ENCODE peak calls at places on chromosomes 16 and 17, in seven cellular contexts. I, B, J, S, Z, P and O are unnamed samples.

GRCh38 chr17:42026821-42027539 is 7.1 kb downstream of the NKIRAS2 start:
- DNase-seq in J (no peak), P (no peak), B (no peak), S (no peak), Z (no peak), I (no peak), O (no peak)

GRCh38 chr17:21124096-21124495 is 2.7 kb upstream of the DHRS7B start:
- DNase-seq in J (no peak), Z (peak; percentile 48), S (no peak), I (no peak), B (no peak), P (no peak), O (no peak)

GRCh38 chr16:48942996-48943395 is 333.0 kb upstream of the N4BP1 start:
- DNase-seq in P (no peak), Z (no peak), S (no peak), J (no peak), B (no peak), I (no peak), O (no peak)

GRCh38 chr17:4738136-4739121 is 1.2 kb upstream of the ZMYND15 start:
- DNase-seq in B (no peak), S (peak; percentile 41), P (peak; percentile 70), J (no peak), Z (no peak), I (no peak), O (no peak)

GRCh38 chr17:78498848-78499247 is 78.3 kb downstream of the DNAH17 start:
- DNase-seq in P (no peak), Z (peak; percentile 67), I (no peak), B (peak; percentile 48), S (no peak), J (no peak), O (no peak)

GRCh38 chr16:87416826-87417471 is 24.8 kb downstream of the MAP1LC3B start:
- DNase-seq in J (peak; percentile 15), B (no peak), Z (no peak), S (peak; percentile 51), I (no peak), P (no peak), O (no peak)

GRCh38 chr17:56653877-56654276 is 60.4 kb downstream of the NOG start:
- DNase-seq in Z (peak; percentile 86), P (no peak), S (no peak), J (peak; percentile 54), B (no peak), I (no peak), O (no peak)

GRCh38 chr16:24986512-24987303 is 28.5 kb downstream of the ARHGAP17 start:
- DNase-seq in J (peak; percentile 31), P (no peak), S (peak; percentile 24), B (no peak), I (no peak), Z (no peak), O (no peak)

GRCh38 chr17:5500247-5500803 is 14.0 kb downstream of the MIS12 start:
- DNase-seq in Z (peak; percentile 50), J (no peak), I (no peak), P (no peak), B (no peak), S (no peak), O (no peak)

GRCh38 chr16:83992624-83993023 is 24.6 kb downstream of the NECAB2 start:
- DNase-seq in I (no peak), J (no peak), S (peak; percentile 88), B (no peak), Z (no peak), P (no peak), O (no peak)

GRCh38 chr17:7138800-7139381 is 24.3 kb upstream of the ASGR2 start:
- DNase-seq in S (no peak), P (no peak), Z (no peak), I (no peak), B (no peak), J (no peak), O (no peak)

DNA sequence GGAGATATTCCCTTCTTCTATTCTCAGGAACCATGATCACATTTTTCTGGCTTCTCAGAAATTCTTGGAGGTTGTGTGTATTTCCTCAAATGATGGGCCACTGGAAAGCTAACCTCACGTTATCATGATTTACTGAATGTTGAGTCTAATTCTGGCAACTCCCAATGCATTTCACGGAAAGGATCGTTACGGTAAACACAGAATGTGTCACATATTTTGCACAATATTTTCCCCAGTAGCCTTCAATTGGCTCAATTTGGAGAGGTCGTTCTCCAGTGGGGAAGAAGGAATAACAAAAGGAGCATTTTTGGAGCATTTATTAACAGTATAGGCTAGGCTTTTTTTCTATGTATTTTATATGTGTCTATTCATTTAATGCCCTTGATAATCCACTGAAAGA is 450.3 kb downstream of the HAPSTR1 start:
- DNase-seq in J (no peak), Z (no peak), B (no peak), P (no peak), I (no peak), S (no peak), O (no peak)
- H3K27ac ChIP-seq in J (no peak overlapping the region), Z (no peak overlapping the region), B (no peak overlapping the region), P (no peak overlapping the region), I (no peak overlapping the region), S (no peak overlapping the region), O (no peak overlapping the region)

DNA sequence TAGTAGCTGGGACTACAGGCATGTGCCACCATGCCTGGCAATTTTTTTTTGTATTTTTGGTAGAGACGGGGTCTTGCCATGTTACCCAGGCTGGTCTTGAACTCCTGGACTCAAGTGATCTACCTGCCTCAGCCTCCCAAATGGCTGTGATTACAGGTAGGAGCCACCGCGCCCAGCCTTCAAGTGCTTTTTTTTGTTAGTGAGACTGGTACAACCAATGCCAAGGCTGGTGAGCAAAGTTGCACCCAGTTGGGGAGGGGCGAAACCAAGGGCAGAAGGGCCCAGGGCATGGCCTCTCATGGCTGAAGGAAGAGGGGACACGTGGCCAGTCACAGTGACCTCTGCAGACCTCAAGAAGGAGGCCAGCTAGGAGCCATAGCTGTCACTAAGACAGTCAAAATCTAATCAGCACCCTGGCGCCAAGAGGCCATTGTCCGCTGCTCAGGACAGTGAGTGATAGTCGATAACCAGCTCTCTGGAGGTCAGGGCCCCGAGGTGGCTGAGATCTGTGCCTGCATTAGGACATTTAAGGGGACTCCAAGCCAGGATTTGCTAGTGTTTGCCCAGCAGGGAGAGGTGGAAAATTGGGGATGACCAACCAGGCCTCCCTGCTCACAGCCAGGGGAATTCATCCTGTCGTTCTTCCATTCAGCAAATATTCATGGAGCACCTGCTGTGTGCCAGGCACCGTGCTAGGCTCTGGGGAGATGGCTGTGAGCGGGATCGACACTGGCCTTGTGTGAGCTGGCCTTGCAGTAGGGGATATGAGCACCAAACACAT is 10.2 kb downstream of the IL4R start:
- DNase-seq in Z (no peak), B (no peak), S (no peak), I (no peak), J (no peak), P (no peak), O (no peak)
- H3K27ac ChIP-seq in Z (no peak overlapping the region), B (peak overlapping the region; percentile 92), S (no peak overlapping the region), I (no peak overlapping the region), J (no peak overlapping the region), P (peak overlapping the region; percentile 21), O (peak overlapping the region; percentile 17)

GRCh38 chr17:64702815-64703214 is 40.7 kb upstream of the SMURF2 start:
- DNase-seq in P (no peak), I (no peak), Z (no peak), S (no peak), J (no peak), B (no peak), O (no peak)

GRCh38 chr17:64709481-64709880 is 47.4 kb upstream of the SMURF2 start:
- DNase-seq in Z (no peak), P (no peak), J (no peak), B (no peak), S (no peak), I (no peak), O (no peak)

GRCh38 chr17:64706224-64707076 is 44.3 kb upstream of the SMURF2 start:
- DNase-seq in S (no peak), J (peak; percentile 59), I (no peak), Z (no peak), P (peak; percentile 66), B (no peak), O (no peak)

GRCh38 chr17:64707077-64707591 is 45.0 kb upstream of the SMURF2 start:
- DNase-seq in Z (peak; percentile 45), S (peak; percentile 72), I (peak; percentile 92), P (peak; percentile 91), J (peak; percentile 98), B (peak; percentile 90), O (peak; percentile 96)
- H3K27ac ChIP-seq in Z (no peak overlapping the region), S (no peak overlapping the region), I (peak overlapping the region; percentile 41), P (peak overlapping the region; percentile 69), J (peak overlapping the region; percentile 79), B (peak overlapping the region; percentile 73), O (peak overlapping the region; percentile 48)

DNA sequence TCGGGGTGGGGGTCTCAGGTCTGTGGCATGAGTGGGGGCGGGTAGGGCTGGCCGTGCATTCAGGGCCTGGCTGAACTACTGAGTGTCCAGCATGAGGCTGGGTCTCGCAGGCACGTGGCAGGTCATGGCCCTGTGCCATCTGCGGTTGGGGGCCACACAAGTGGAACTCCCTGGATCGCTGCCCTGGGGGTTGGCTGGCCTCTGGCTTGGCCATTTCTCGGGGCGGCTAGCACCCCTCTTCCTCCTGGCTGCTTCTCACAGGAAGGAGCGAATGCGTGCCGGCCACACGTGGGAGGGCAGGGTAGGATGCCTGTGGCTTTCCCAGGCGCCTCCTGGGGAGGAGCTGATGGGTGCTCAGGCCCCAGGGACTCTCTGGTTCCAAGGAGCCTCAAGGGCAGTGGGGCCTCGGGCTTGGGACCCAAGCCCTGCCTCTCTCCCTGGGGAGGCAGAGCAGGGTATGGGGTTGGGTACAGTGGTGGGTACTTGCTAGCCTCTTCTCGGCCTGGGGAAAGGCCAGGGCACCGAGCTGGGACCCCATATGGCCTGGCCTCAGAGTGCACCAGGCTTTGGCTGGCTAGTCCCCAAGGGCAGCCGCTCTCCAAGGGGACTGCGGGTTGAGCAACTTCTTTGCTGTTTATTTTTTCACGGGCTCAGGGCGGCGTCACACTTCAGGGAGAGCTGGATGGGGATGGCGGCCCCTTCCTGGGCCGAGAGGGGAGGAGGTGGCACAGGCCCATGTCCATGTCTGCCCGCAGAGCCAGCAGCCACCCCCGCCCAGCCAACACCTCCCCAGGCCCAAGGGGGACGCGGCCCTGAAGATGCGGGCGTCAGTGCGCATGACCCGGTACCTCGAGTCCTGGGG is 37.5 kb downstream of the ADCY7 start:
- DNase-seq in I (peak; percentile 50), J (no peak), B (peak; percentile 81), P (peak; percentile 43), S (no peak), Z (peak; percentile 24), O (no peak)
- H3K27ac ChIP-seq in I (no peak overlapping the region), J (no peak overlapping the region), B (peak overlapping the region; percentile 71), P (no peak overlapping the region), S (no peak overlapping the region), Z (no peak overlapping the region), O (no peak overlapping the region)

GRCh38 chr17:45222994-45223540 is 1.4 kb downstream of the FMNL1 start:
- DNase-seq in P (no peak), B (no peak), S (no peak), J (no peak), I (no peak), Z (peak; percentile 43), O (no peak)

GRCh38 chr17:45220079-45220478 is 1.6 kb upstream of the FMNL1 start:
- DNase-seq in S (no peak), B (no peak), P (no peak), Z (no peak), J (no peak), I (peak; percentile 13), O (no peak)

GRCh38 chr17:45221997-45222272 is 250 bp downstream of the FMNL1 start:
- DNase-seq in P (no peak), Z (no peak), B (no peak), J (no peak), S (no peak), I (no peak), O (no peak)

GRCh38 chr17:45222273-45222993 is 748 bp downstream of the FMNL1 start:
- DNase-seq in J (no peak), B (no peak), S (no peak), Z (peak; percentile 68), I (no peak), P (no peak), O (no peak)

GRCh38 chr17:45221081-45221996 is at the start of gene FMNL1:
- DNase-seq in J (no peak), P (peak; percentile 65), B (peak; percentile 87), S (peak; percentile 40), Z (no peak), I (peak; percentile 80), O (no peak)
- H3K27ac ChIP-seq in J (peak within 1 kb of the TSS; percentile 97), P (peak within 1 kb of the TSS; percentile 89), B (peak within 1 kb of the TSS; percentile 70), S (no peak within 1 kb of the TSS), Z (no peak within 1 kb of the TSS), I (no peak within 1 kb of the TSS), O (peak within 1 kb of the TSS; percentile 73)